ENCODE peak calls at places on chromosomes 12 and 14, in seven cellular contexts. C is HCT116, R is psoas muscle, K is astrocyte, M is bronchial epithelial cell, A is H1, J is heart right ventricle. T is an unnamed sample. For H3K36me3, the result is how much of the 10 kb centered on the place peaks cover.

GRCh38 chr12:82855872-82856271 is 169.2 kb downstream of the TMTC2 start:
- DNase-seq in C (no peak), R (no peak), K (no peak), M (no peak), A (no peak), J (no peak), T (no peak)

GRCh38 chr12:20369164-20370000 is 1.0 kb downstream of the PDE3A start:
- DNase-seq in C (no peak), R (peak), K (peak), M (no peak), A (peak), J (peak), T (no peak)

GRCh38 chr12:71871116-71871515 is 31.6 kb downstream of the TBC1D15 start:
- DNase-seq in C (no peak), R (no peak), K (peak), M (peak), A (no peak), J (no peak), T (no peak)

GRCh38 chr12:50224026-50224692 is 57.0 kb upstream of the CERS5 start:
- DNase-seq in C (peak), R (no peak), K (peak), M (peak), A (no peak), J (no peak), T (peak)

GRCh38 chr14:52043690-52044089 is 25.2 kb downstream of the NID2 start:
- DNase-seq in C (peak), R (no peak), K (no peak), M (peak), A (peak), J (no peak), T (no peak)

GRCh38 chr14:22159968-22160367 is 429.1 kb downstream of the DAD1 start:
- DNase-seq in C (no peak), R (no peak), K (no peak), M (peak), A (no peak), J (no peak), T (no peak)

GRCh38 chr14:94028450-94028826 is 2.3 kb downstream of the OTUB2 start:
- DNase-seq in C (peak), R (no peak), K (peak), M (peak), A (no peak), J (no peak), T (no peak)

GRCh38 chr12:42143401-42144173 is 1.1 kb downstream of the GXYLT1 start:
- DNase-seq in C (no peak), R (no peak), K (peak), M (peak), A (no peak), J (no peak), T (no peak)

GRCh38 chr12:124928095-124928911 is 13.9 kb upstream of the UBC start:
- DNase-seq in C (peak), R (peak), K (peak), M (peak), A (no peak), J (peak), T (peak)

GRCh38 chr12:128853321-128854197 is at the start of gene GLT1D1:
- DNase-seq in C (no peak), R (no peak), K (no peak), M (no peak), A (peak), J (no peak), T (no peak)

GRCh38 chr12:66555113-66555512 is 123.8 kb downstream of the GRIP1 start:
- DNase-seq in C (no peak), R (no peak), K (no peak), M (peak), A (no peak), J (no peak), T (no peak)
- TF ChIP-seq CTCF in C (no peak), R (no peak), K (no peak), M (no peak), A (no peak), J (no peak), T (no peak)

DNA sequence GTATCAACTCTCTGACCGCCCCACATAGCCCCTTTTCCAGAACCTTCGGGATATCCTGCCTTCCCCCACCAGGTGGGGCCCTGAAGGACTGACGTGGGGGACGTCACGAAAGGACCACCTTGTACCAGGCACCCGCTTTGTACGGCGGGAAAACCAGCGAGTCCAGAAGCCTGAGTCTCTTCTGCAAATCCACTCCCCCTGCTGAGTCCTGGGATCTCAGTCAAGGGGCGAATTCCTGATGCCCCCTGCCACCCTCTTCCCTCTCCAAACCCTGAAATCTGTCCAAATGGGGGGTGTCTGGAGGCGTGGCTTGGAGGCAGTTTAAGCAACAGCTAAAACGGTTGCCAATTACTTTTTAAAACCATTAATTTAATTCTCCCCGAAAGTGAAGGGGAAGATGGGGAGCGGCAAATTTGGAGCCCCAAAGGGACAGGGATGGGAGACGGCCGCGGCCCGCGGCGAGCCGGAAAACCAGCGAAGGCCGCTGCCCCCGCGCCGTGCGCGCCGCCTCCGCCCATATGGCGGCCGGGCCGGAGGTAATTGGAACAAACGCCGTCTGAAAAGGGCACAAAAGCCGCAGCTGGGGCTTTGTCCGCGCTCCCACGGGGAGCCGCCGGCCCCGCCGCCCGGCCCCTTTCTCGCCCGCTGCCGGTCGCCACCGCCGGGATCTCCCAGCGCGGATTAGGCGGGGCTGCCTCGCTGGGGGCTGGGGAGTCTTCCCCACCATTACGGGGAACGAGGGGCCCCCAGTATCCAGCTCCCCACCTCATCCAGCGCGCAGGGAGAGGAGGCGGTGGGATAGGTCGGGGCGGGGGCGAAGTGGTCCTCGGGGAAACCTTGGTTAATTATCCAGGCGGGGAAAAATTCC is 6.6 kb downstream of the LHX5 start:
- DNase-seq in C (no peak), R (no peak), K (no peak), M (no peak), A (peak), J (no peak), T (no peak)
- H3K4me3 ChIP-seq in C (no peak), R (peak), K (no peak), M (peak), A (peak), J (peak), T (no peak)

DNA sequence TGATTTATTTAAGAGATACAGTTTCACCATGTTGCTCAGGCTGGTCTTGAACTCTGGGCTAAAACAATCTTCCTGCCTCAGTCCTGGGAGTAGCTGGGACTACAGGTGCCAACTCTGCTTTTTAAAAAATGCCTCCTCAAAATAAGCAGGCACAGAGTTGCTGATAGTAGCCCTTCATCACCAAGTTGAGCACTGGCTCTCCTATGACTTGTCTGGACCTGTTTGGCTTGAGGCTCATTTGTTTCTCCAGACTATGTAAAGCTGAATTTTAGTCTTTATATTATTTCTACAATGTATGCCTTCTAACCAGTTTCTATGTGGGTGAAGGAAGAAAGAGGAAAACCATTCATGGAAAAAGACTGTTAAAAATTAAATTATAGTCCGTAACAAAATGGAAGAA is 39.5 kb upstream of the RAD51AP1 start:
- DNase-seq in C (no peak), R (no peak), K (no peak), M (peak), A (no peak), J (no peak), T (no peak)
- H3K36me3 ChIP-seq in C (under half), R (half or more), K (under half), M (under half), A (under half), J (under half), T (under half)

DNA sequence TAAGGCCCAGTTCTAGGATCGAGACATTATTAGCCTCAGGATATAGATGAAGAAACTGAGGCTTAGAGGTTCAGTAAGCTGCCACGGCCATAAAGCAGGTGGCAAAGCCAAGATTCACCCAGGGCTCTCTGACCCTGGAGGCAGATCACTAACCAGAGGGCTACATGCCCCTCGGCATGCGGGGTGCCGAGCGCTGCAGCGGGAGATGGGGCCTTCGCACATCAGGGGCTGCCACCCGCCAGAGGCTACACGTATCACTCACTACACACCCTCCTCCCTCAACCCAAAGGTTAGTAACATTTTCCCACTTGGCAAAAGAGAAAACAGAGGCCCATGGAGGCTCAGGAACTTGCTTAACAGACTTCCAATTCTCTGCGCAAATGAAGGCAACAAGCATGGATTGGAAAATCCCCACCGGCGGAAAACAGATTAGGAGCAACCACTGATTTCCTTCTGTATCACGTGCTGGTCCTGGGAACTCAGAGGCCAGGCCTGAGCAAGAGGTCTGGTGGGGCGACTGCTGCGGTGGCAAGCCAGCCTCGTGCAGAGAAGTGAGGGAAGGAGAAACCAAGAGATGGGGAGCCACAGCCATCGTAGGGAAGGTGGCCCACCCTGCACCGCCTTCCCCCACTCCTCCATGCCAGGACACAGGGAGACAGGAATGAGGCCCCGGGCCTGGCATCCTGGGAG is 6.0 kb downstream of the CCDC85C start:
- DNase-seq in C (no peak), R (no peak), K (no peak), M (no peak), A (no peak), J (no peak), T (no peak)
- TF ChIP-seq CTCF in C (no peak), R (no peak), K (no peak), M (no peak), A (no peak), J (no peak), T (no peak)

DNA sequence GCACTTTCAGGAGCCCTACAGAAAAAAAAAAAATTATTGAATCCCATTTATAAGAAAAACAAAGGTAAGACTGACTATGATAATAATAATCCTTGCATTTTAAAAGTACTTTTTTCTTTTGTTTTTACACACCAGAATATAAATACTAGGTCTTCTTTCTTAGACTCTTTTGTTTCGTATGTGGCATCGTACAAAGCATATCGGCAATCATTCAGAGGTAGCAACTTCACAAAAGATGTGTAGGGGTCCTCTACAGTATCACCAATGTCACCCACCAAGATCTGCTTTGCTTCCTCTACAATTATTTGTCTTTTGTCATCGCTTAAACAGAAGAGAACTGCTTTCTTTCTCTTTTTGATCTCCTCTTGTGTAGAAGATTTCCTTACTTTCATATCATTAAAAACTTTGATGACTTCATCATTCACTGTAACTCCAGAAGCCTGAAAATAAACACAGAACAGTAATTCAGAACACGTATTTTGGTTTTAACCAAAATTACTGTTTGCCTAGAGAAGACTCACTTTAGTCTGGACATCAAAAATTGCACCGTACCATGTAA is 1.2 kb downstream of the CFL2 start:
- DNase-seq in C (no peak), R (no peak), K (no peak), M (no peak), A (no peak), J (no peak), T (no peak)
- H3K4me3 ChIP-seq in C (peak), R (peak), K (peak), M (peak), A (peak), J (peak), T (peak)

GRCh38 chr14:85596562-85596961 is 66.6 kb downstream of the FLRT2 start:
- DNase-seq in C (no peak), R (no peak), K (no peak), M (no peak), A (no peak), J (no peak), T (no peak)
- H3K36me3 ChIP-seq in C (under half), R (under half), K (under half), M (under half), A (under half), J (under half), T (under half)

GRCh38 chr12:95882873-95883272 is 24.1 kb downstream of the SNRPF start:
- DNase-seq in C (no peak), R (no peak), K (no peak), M (no peak), A (no peak), J (no peak), T (no peak)
- TF ChIP-seq CTCF in C (no peak), R (no peak), K (no peak), M (no peak), A (no peak), J (no peak), T (no peak)

T was measured in kidney epithelial cell.